ENCODE peak calls at places on chromosomes 16 and 17, in six cellular contexts. One of them, this sample, is unnamed.

GRCh38 chr17:32102172-32102571 is 40.1 kb upstream of the RHOT1 start:
- DNase-seq in GM20000: peak
- DNase-seq in transverse colon: no peak
- DNase-seq in nephron progenitor cell: no peak
- DNase-seq in PC-3: no peak
- DNase-seq in A549: no peak
- DNase-seq in this sample: no peak

GRCh38 chr17:75808905-75809621 is 24.5 kb downstream of the UNK start:
- DNase-seq in nephron progenitor cell: no peak
- DNase-seq in GM20000: peak
- DNase-seq in PC-3: no peak
- DNase-seq in A549: no peak
- DNase-seq in transverse colon: no peak
- DNase-seq in this sample: peak

GRCh38 chr16:55955845-55956244 is 80.7 kb upstream of the CES5A start:
- DNase-seq in GM20000: no peak
- DNase-seq in PC-3: no peak
- DNase-seq in A549: no peak
- DNase-seq in nephron progenitor cell: no peak
- DNase-seq in transverse colon: no peak
- DNase-seq in this sample: no peak

GRCh38 chr17:8710766-8711165 is 33.9 kb downstream of the CCDC42 start:
- DNase-seq in transverse colon: no peak
- DNase-seq in PC-3: no peak
- DNase-seq in GM20000: no peak
- DNase-seq in A549: no peak
- DNase-seq in nephron progenitor cell: no peak
- DNase-seq in this sample: no peak

GRCh38 chr17:10135539-10136257 is 62.7 kb downstream of the GAS7 start:
- DNase-seq in PC-3: no peak
- DNase-seq in transverse colon: peak
- DNase-seq in GM20000: no peak
- DNase-seq in A549: no peak
- DNase-seq in nephron progenitor cell: no peak
- DNase-seq in this sample: no peak

GRCh38 chr17:45241315-45242011 is 19.8 kb downstream of the FMNL1 start:
- DNase-seq in GM20000: no peak
- DNase-seq in PC-3: no peak
- DNase-seq in transverse colon: no peak
- DNase-seq in nephron progenitor cell: peak
- DNase-seq in A549: no peak
- DNase-seq in this sample: no peak

GRCh38 chr16:56673916-56674315 is 4.3 kb downstream of the MT1H start:
- DNase-seq in transverse colon: peak
- DNase-seq in GM20000: no peak
- DNase-seq in PC-3: no peak
- DNase-seq in A549: no peak
- DNase-seq in nephron progenitor cell: peak
- DNase-seq in this sample: no peak

GRCh38 chr17:27433521-27433920 is 22.7 kb upstream of the KSR1 start:
- DNase-seq in PC-3: no peak
- DNase-seq in transverse colon: no peak
- DNase-seq in nephron progenitor cell: no peak
- DNase-seq in A549: no peak
- DNase-seq in GM20000: no peak
- DNase-seq in this sample: no peak

GRCh38 chr17:50203589-50204345 is 2.3 kb upstream of the COL1A1 start:
- DNase-seq in transverse colon: peak
- DNase-seq in PC-3: no peak
- DNase-seq in nephron progenitor cell: no peak
- DNase-seq in GM20000: no peak
- DNase-seq in A549: no peak
- DNase-seq in this sample: no peak

GRCh38 chr16:6576646-6577045 is 756.0 kb upstream of the RBFOX1 start:
- DNase-seq in GM20000: no peak
- DNase-seq in nephron progenitor cell: no peak
- DNase-seq in PC-3: no peak
- DNase-seq in A549: no peak
- DNase-seq in transverse colon: no peak
- DNase-seq in this sample: no peak

GRCh38 chr16:11316331-11317015 is 28.8 kb upstream of the RMI2 start:
- DNase-seq in transverse colon: no peak
- DNase-seq in A549: no peak
- DNase-seq in PC-3: no peak
- DNase-seq in GM20000: no peak
- DNase-seq in nephron progenitor cell: peak
- DNase-seq in this sample: no peak

GRCh38 chr17:2844386-2844785 is 48.1 kb downstream of the RAP1GAP2 start:
- DNase-seq in GM20000: no peak
- DNase-seq in nephron progenitor cell: no peak
- DNase-seq in A549: peak
- DNase-seq in transverse colon: no peak
- DNase-seq in PC-3: peak
- DNase-seq in this sample: no peak

GRCh38 chr17:77212081-77212832 is 71.5 kb downstream of the SEC14L1 start:
- DNase-seq in nephron progenitor cell: no peak
- DNase-seq in A549: no peak
- DNase-seq in transverse colon: peak
- DNase-seq in GM20000: peak
- DNase-seq in PC-3: no peak
- DNase-seq in this sample: peak

GRCh38 chr17:40633871-40634270 is 13.7 kb downstream of the SMARCE1 start:
- DNase-seq in PC-3: no peak
- DNase-seq in transverse colon: no peak
- DNase-seq in GM20000: no peak
- DNase-seq in nephron progenitor cell: no peak
- DNase-seq in A549: no peak
- DNase-seq in this sample: no peak

GRCh38 chr17:82939213-82940030 is 99.6 kb upstream of the ZNF750 start:
- DNase-seq in PC-3: no peak
- DNase-seq in A549: no peak
- DNase-seq in nephron progenitor cell: no peak
- DNase-seq in GM20000: no peak
- DNase-seq in transverse colon: no peak
- DNase-seq in this sample: no peak

GRCh38 chr17:34990921-34991365 is 10.6 kb downstream of the LIG3 start:
- DNase-seq in A549: no peak
- DNase-seq in PC-3: no peak
- DNase-seq in nephron progenitor cell: no peak
- DNase-seq in transverse colon: peak
- DNase-seq in GM20000: no peak
- DNase-seq in this sample: no peak

GRCh38 chr16:68116256-68116853 is 31.2 kb downstream of the NFATC3 start:
- DNase-seq in transverse colon: no peak
- DNase-seq in PC-3: peak
- DNase-seq in GM20000: peak
- DNase-seq in A549: peak
- DNase-seq in nephron progenitor cell: no peak
- DNase-seq in this sample: peak

GRCh38 chr17:38724337-38724988 is 5.7 kb upstream of the CISD3 start:
- DNase-seq in transverse colon: peak
- DNase-seq in PC-3: no peak
- DNase-seq in A549: no peak
- DNase-seq in GM20000: no peak
- DNase-seq in nephron progenitor cell: no peak
- DNase-seq in this sample: no peak

GRCh38 chr16:57167951-57168350 is 17.9 kb downstream of the PSME3IP1 start:
- DNase-seq in PC-3: peak
- DNase-seq in A549: no peak
- DNase-seq in transverse colon: no peak
- DNase-seq in GM20000: peak
- DNase-seq in nephron progenitor cell: no peak
- DNase-seq in this sample: peak

GRCh38 chr16:67666538-67667433 is at the start of the genes C16orf86 and ENKD1:
- DNase-seq in PC-3: peak
- DNase-seq in transverse colon: peak
- DNase-seq in GM20000: peak
- DNase-seq in nephron progenitor cell: peak
- DNase-seq in A549: peak
- DNase-seq in this sample: peak

GRCh38 chr17:45315583-45316270 is 1.1 kb downstream of the MAP3K14 start:
- DNase-seq in transverse colon: no peak
- DNase-seq in A549: no peak
- DNase-seq in nephron progenitor cell: no peak
- DNase-seq in GM20000: no peak
- DNase-seq in PC-3: peak
- DNase-seq in this sample: no peak

GRCh38 chr16:6846452-6846851 is 486.2 kb upstream of the RBFOX1 start:
- DNase-seq in nephron progenitor cell: no peak
- DNase-seq in GM20000: no peak
- DNase-seq in A549: no peak
- DNase-seq in transverse colon: peak
- DNase-seq in PC-3: no peak
- DNase-seq in this sample: no peak

GRCh38 chr17:76909971-76910760 is 42.0 kb downstream of the MGAT5B start:
- DNase-seq in nephron progenitor cell: peak
- DNase-seq in transverse colon: peak
- DNase-seq in PC-3: peak
- DNase-seq in A549: peak
- DNase-seq in GM20000: peak
- DNase-seq in this sample: peak

GRCh38 chr17:933168-934083 is 46.1 kb downstream of the NXN start:
- DNase-seq in A549: peak
- DNase-seq in transverse colon: no peak
- DNase-seq in PC-3: peak
- DNase-seq in GM20000: no peak
- DNase-seq in nephron progenitor cell: no peak
- DNase-seq in this sample: no peak

GRCh38 chr17:50487213-50488096 is 8.8 kb downstream of the RSAD1 start:
- DNase-seq in PC-3: peak
- DNase-seq in GM20000: no peak
- DNase-seq in transverse colon: no peak
- DNase-seq in nephron progenitor cell: no peak
- DNase-seq in A549: no peak
- DNase-seq in this sample: no peak

GRCh38 chr17:40559016-40559853 is 6.0 kb downstream of the CCR7 start:
- DNase-seq in A549: no peak
- DNase-seq in PC-3: no peak
- DNase-seq in transverse colon: no peak
- DNase-seq in nephron progenitor cell: no peak
- DNase-seq in GM20000: no peak
- DNase-seq in this sample: peak

GRCh38 chr16:69127966-69128510 is 4.3 kb downstream of the CHTF8 start:
- DNase-seq in PC-3: no peak
- DNase-seq in GM20000: no peak
- DNase-seq in A549: no peak
- DNase-seq in transverse colon: no peak
- DNase-seq in nephron progenitor cell: no peak
- DNase-seq in this sample: no peak

GRCh38 chr16:85338638-85338982 is 226.3 kb upstream of the CIBAR2 start:
- DNase-seq in transverse colon: no peak
- DNase-seq in nephron progenitor cell: no peak
- DNase-seq in PC-3: no peak
- DNase-seq in A549: no peak
- DNase-seq in GM20000: no peak
- DNase-seq in this sample: no peak

GRCh38 chr17:21300601-21301571 is 16.4 kb downstream of the MAP2K3 start:
- DNase-seq in transverse colon: no peak
- DNase-seq in PC-3: no peak
- DNase-seq in A549: no peak
- DNase-seq in nephron progenitor cell: no peak
- DNase-seq in GM20000: no peak
- DNase-seq in this sample: peak

GRCh38 chr17:6853764-6854442 is 22.4 kb upstream of the TEKT1 start:
- DNase-seq in A549: peak
- DNase-seq in GM20000: peak
- DNase-seq in transverse colon: no peak
- DNase-seq in nephron progenitor cell: no peak
- DNase-seq in PC-3: peak
- DNase-seq in this sample: no peak

GRCh38 chr16:12470311-12471229 is 333.1 kb downstream of the CPPED1 start:
- DNase-seq in GM20000: no peak
- DNase-seq in nephron progenitor cell: no peak
- DNase-seq in transverse colon: no peak
- DNase-seq in PC-3: no peak
- DNase-seq in A549: no peak
- DNase-seq in this sample: no peak

GRCh38 chr16:12471383-12471782 is 332.3 kb downstream of the CPPED1 start:
- DNase-seq in A549: no peak
- DNase-seq in PC-3: no peak
- DNase-seq in nephron progenitor cell: no peak
- DNase-seq in transverse colon: no peak
- DNase-seq in GM20000: no peak
- DNase-seq in this sample: no peak

GRCh38 chr16:12467418-12468210 is 336.1 kb downstream of the CPPED1 start:
- DNase-seq in A549: no peak
- DNase-seq in PC-3: no peak
- DNase-seq in nephron progenitor cell: no peak
- DNase-seq in GM20000: no peak
- DNase-seq in transverse colon: no peak
- DNase-seq in this sample: no peak

GRCh38 chr16:12463961-12464360 is 339.7 kb downstream of the CPPED1 start:
- DNase-seq in A549: no peak
- DNase-seq in GM20000: no peak
- DNase-seq in nephron progenitor cell: no peak
- DNase-seq in PC-3: no peak
- DNase-seq in transverse colon: no peak
- DNase-seq in this sample: no peak

GRCh38 chr16:12468552-12468951 is 335.1 kb downstream of the CPPED1 start:
- DNase-seq in nephron progenitor cell: no peak
- DNase-seq in A549: no peak
- DNase-seq in PC-3: no peak
- DNase-seq in GM20000: no peak
- DNase-seq in transverse colon: no peak
- DNase-seq in this sample: no peak
- TF ChIP-seq CTCF in nephron progenitor cell: peak
- TF ChIP-seq CTCF in A549: no peak
- TF ChIP-seq CTCF in PC-3: peak
- TF ChIP-seq CTCF in GM20000: no peak
- TF ChIP-seq CTCF in transverse colon: no peak
- TF ChIP-seq CTCF in this sample: no peak

GRCh38 chr16:87812200-87812656 is 46.4 kb upstream of the KLHDC4 start:
- DNase-seq in GM20000: no peak
- DNase-seq in PC-3: no peak
- DNase-seq in nephron progenitor cell: no peak
- DNase-seq in transverse colon: no peak
- DNase-seq in A549: no peak
- DNase-seq in this sample: no peak
- TF ChIP-seq CTCF in GM20000: no peak
- TF ChIP-seq CTCF in PC-3: no peak
- TF ChIP-seq CTCF in nephron progenitor cell: no peak
- TF ChIP-seq CTCF in transverse colon: no peak
- TF ChIP-seq CTCF in A549: no peak
- TF ChIP-seq CTCF in this sample: no peak

DNA sequence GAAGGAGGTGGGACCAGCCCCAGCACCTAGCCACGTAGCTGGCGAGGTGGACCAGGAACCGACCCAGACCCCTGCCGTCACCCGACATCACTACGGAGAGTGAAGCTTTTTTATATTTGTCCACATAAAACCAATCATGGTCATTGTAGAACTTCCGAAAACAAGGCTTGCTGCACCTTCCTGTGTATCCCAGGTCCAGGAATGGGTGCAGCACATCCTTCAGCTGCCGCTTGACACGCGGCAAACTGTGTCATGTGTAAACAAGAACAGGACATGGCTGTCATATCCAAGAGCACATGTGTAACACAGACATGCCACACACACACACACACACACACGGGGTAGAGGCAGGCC is 1.4 kb downstream of the HBQ1 start:
- DNase-seq in GM20000: no peak
- DNase-seq in A549: no peak
- DNase-seq in transverse colon: no peak
- DNase-seq in nephron progenitor cell: no peak
- DNase-seq in PC-3: peak
- DNase-seq in this sample: no peak
- TF ChIP-seq CTCF in GM20000: no peak
- TF ChIP-seq CTCF in A549: no peak
- TF ChIP-seq CTCF in transverse colon: no peak
- TF ChIP-seq CTCF in nephron progenitor cell: peak
- TF ChIP-seq CTCF in PC-3: no peak
- TF ChIP-seq CTCF in this sample: no peak

GRCh38 chr16:13984794-13985193 is 64.8 kb downstream of the ERCC4 start:
- DNase-seq in GM20000: no peak
- DNase-seq in A549: no peak
- DNase-seq in nephron progenitor cell: no peak
- DNase-seq in PC-3: no peak
- DNase-seq in transverse colon: no peak
- DNase-seq in this sample: no peak
- TF ChIP-seq CTCF in GM20000: no peak
- TF ChIP-seq CTCF in A549: no peak
- TF ChIP-seq CTCF in nephron progenitor cell: no peak
- TF ChIP-seq CTCF in PC-3: no peak
- TF ChIP-seq CTCF in transverse colon: no peak
- TF ChIP-seq CTCF in this sample: no peak